ENCODE peak calls at places on chromosomes 5 and 9, in ten cellular contexts. One of them, this sample, is unnamed.

GRCh38 chr5:15376803-15377202 is 123.2 kb upstream of the FBXL7 start:
- DNase-seq in GOT3: no peak
- DNase-seq in stimulated activated CD8-positive, alpha-beta memory T cell treated with anti-CD3 and anti-CD28 coated beads, Interleukin-4, amount 100 ng/mL, for 24 hours: no peak
- DNase-seq in ELF-1: no peak
- DNase-seq in Right ventricle myocardium superior: no peak
- DNase-seq in progenitor cell of endocrine pancreas: no peak
- DNase-seq in heart right ventricle: no peak
- DNase-seq in upper lobe of right lung: no peak
- DNase-seq in aorta: no peak
- DNase-seq in CD8-positive, alpha-beta memory T cell: no peak
- DNase-seq in this sample: no peak

GRCh38 chr9:112162644-112163413 is 12.3 kb downstream of the SUSD1 start:
- DNase-seq in GOT3: no peak
- DNase-seq in stimulated activated CD8-positive, alpha-beta memory T cell treated with anti-CD3 and anti-CD28 coated beads, Interleukin-4, amount 100 ng/mL, for 24 hours: no peak
- DNase-seq in ELF-1: no peak
- DNase-seq in Right ventricle myocardium superior: no peak
- DNase-seq in progenitor cell of endocrine pancreas: no peak
- DNase-seq in heart right ventricle: no peak
- DNase-seq in upper lobe of right lung: no peak
- DNase-seq in aorta: no peak
- DNase-seq in CD8-positive, alpha-beta memory T cell: no peak
- DNase-seq in this sample: no peak

GRCh38 chr9:2014696-2015580 is at the start of gene SMARCA2:
- DNase-seq in GOT3: peak
- DNase-seq in stimulated activated CD8-positive, alpha-beta memory T cell treated with anti-CD3 and anti-CD28 coated beads, Interleukin-4, amount 100 ng/mL, for 24 hours: peak
- DNase-seq in ELF-1: peak
- DNase-seq in Right ventricle myocardium superior: peak
- DNase-seq in progenitor cell of endocrine pancreas: peak
- DNase-seq in heart right ventricle: peak
- DNase-seq in upper lobe of right lung: peak
- DNase-seq in aorta: peak
- DNase-seq in CD8-positive, alpha-beta memory T cell: peak
- DNase-seq in this sample: peak

GRCh38 chr5:167961731-167962130 is 329.7 kb upstream of the WWC1 start:
- DNase-seq in GOT3: no peak
- DNase-seq in stimulated activated CD8-positive, alpha-beta memory T cell treated with anti-CD3 and anti-CD28 coated beads, Interleukin-4, amount 100 ng/mL, for 24 hours: no peak
- DNase-seq in ELF-1: no peak
- DNase-seq in Right ventricle myocardium superior: no peak
- DNase-seq in progenitor cell of endocrine pancreas: no peak
- DNase-seq in heart right ventricle: no peak
- DNase-seq in upper lobe of right lung: no peak
- DNase-seq in aorta: no peak
- DNase-seq in CD8-positive, alpha-beta memory T cell: no peak
- DNase-seq in this sample: no peak

GRCh38 chr5:23089316-23089715 is 236.2 kb upstream of the CDH12 start:
- DNase-seq in GOT3: no peak
- DNase-seq in stimulated activated CD8-positive, alpha-beta memory T cell treated with anti-CD3 and anti-CD28 coated beads, Interleukin-4, amount 100 ng/mL, for 24 hours: no peak
- DNase-seq in ELF-1: no peak
- DNase-seq in Right ventricle myocardium superior: no peak
- DNase-seq in progenitor cell of endocrine pancreas: no peak
- DNase-seq in heart right ventricle: no peak
- DNase-seq in upper lobe of right lung: no peak
- DNase-seq in aorta: no peak
- DNase-seq in CD8-positive, alpha-beta memory T cell: no peak
- DNase-seq in this sample: no peak

GRCh38 chr5:103532116-103532734 is 30.4 kb downstream of the NUDT12 start:
- DNase-seq in GOT3: no peak
- DNase-seq in stimulated activated CD8-positive, alpha-beta memory T cell treated with anti-CD3 and anti-CD28 coated beads, Interleukin-4, amount 100 ng/mL, for 24 hours: no peak
- DNase-seq in ELF-1: no peak
- DNase-seq in Right ventricle myocardium superior: no peak
- DNase-seq in progenitor cell of endocrine pancreas: no peak
- DNase-seq in heart right ventricle: no peak
- DNase-seq in upper lobe of right lung: no peak
- DNase-seq in aorta: no peak
- DNase-seq in CD8-positive, alpha-beta memory T cell: no peak
- DNase-seq in this sample: no peak

GRCh38 chr5:39415186-39415585 is 9.6 kb downstream of the DAB2 start:
- DNase-seq in GOT3: no peak
- DNase-seq in stimulated activated CD8-positive, alpha-beta memory T cell treated with anti-CD3 and anti-CD28 coated beads, Interleukin-4, amount 100 ng/mL, for 24 hours: no peak
- DNase-seq in ELF-1: no peak
- DNase-seq in Right ventricle myocardium superior: no peak
- DNase-seq in progenitor cell of endocrine pancreas: no peak
- DNase-seq in heart right ventricle: no peak
- DNase-seq in upper lobe of right lung: no peak
- DNase-seq in aorta: no peak
- DNase-seq in CD8-positive, alpha-beta memory T cell: no peak
- DNase-seq in this sample: no peak

GRCh38 chr5:56410696-56411095 is 177.6 kb upstream of the ANKRD55 start:
- DNase-seq in GOT3: no peak
- DNase-seq in stimulated activated CD8-positive, alpha-beta memory T cell treated with anti-CD3 and anti-CD28 coated beads, Interleukin-4, amount 100 ng/mL, for 24 hours: no peak
- DNase-seq in ELF-1: no peak
- DNase-seq in Right ventricle myocardium superior: no peak
- DNase-seq in progenitor cell of endocrine pancreas: no peak
- DNase-seq in heart right ventricle: no peak
- DNase-seq in upper lobe of right lung: no peak
- DNase-seq in aorta: no peak
- DNase-seq in CD8-positive, alpha-beta memory T cell: no peak
- DNase-seq in this sample: no peak

GRCh38 chr5:179509239-179509638 is 41.1 kb upstream of the RUFY1 start:
- DNase-seq in GOT3: no peak
- DNase-seq in stimulated activated CD8-positive, alpha-beta memory T cell treated with anti-CD3 and anti-CD28 coated beads, Interleukin-4, amount 100 ng/mL, for 24 hours: no peak
- DNase-seq in ELF-1: no peak
- DNase-seq in Right ventricle myocardium superior: no peak
- DNase-seq in progenitor cell of endocrine pancreas: no peak
- DNase-seq in heart right ventricle: no peak
- DNase-seq in upper lobe of right lung: no peak
- DNase-seq in aorta: no peak
- DNase-seq in CD8-positive, alpha-beta memory T cell: no peak
- DNase-seq in this sample: no peak

GRCh38 chr5:56737002-56737621 is 78.2 kb upstream of the MAP3K1 start:
- DNase-seq in GOT3: peak
- DNase-seq in stimulated activated CD8-positive, alpha-beta memory T cell treated with anti-CD3 and anti-CD28 coated beads, Interleukin-4, amount 100 ng/mL, for 24 hours: no peak
- DNase-seq in ELF-1: no peak
- DNase-seq in Right ventricle myocardium superior: no peak
- DNase-seq in progenitor cell of endocrine pancreas: no peak
- DNase-seq in heart right ventricle: no peak
- DNase-seq in upper lobe of right lung: no peak
- DNase-seq in aorta: no peak
- DNase-seq in CD8-positive, alpha-beta memory T cell: no peak
- DNase-seq in this sample: no peak

GRCh38 chr5:63963080-63963735 is 963 bp upstream of the HTR1A start:
- DNase-seq in GOT3: no peak
- DNase-seq in stimulated activated CD8-positive, alpha-beta memory T cell treated with anti-CD3 and anti-CD28 coated beads, Interleukin-4, amount 100 ng/mL, for 24 hours: no peak
- DNase-seq in ELF-1: peak
- DNase-seq in Right ventricle myocardium superior: no peak
- DNase-seq in progenitor cell of endocrine pancreas: peak
- DNase-seq in heart right ventricle: no peak
- DNase-seq in upper lobe of right lung: no peak
- DNase-seq in aorta: no peak
- DNase-seq in CD8-positive, alpha-beta memory T cell: no peak
- DNase-seq in this sample: no peak

GRCh38 chr5:179115307-179115706 is 55.1 kb downstream of the ZNF354C start:
- DNase-seq in GOT3: no peak
- DNase-seq in stimulated activated CD8-positive, alpha-beta memory T cell treated with anti-CD3 and anti-CD28 coated beads, Interleukin-4, amount 100 ng/mL, for 24 hours: no peak
- DNase-seq in ELF-1: no peak
- DNase-seq in Right ventricle myocardium superior: no peak
- DNase-seq in progenitor cell of endocrine pancreas: no peak
- DNase-seq in heart right ventricle: no peak
- DNase-seq in upper lobe of right lung: no peak
- DNase-seq in aorta: peak
- DNase-seq in CD8-positive, alpha-beta memory T cell: no peak
- DNase-seq in this sample: no peak

GRCh38 chr5:168238422-168238821 is 53.0 kb upstream of the WWC1 start:
- DNase-seq in GOT3: no peak
- DNase-seq in stimulated activated CD8-positive, alpha-beta memory T cell treated with anti-CD3 and anti-CD28 coated beads, Interleukin-4, amount 100 ng/mL, for 24 hours: no peak
- DNase-seq in ELF-1: peak
- DNase-seq in Right ventricle myocardium superior: no peak
- DNase-seq in progenitor cell of endocrine pancreas: no peak
- DNase-seq in heart right ventricle: no peak
- DNase-seq in upper lobe of right lung: no peak
- DNase-seq in aorta: no peak
- DNase-seq in CD8-positive, alpha-beta memory T cell: no peak
- DNase-seq in this sample: no peak

GRCh38 chr5:179908528-179908927 is 831 bp upstream of the TBC1D9B start:
- DNase-seq in GOT3: no peak
- DNase-seq in stimulated activated CD8-positive, alpha-beta memory T cell treated with anti-CD3 and anti-CD28 coated beads, Interleukin-4, amount 100 ng/mL, for 24 hours: no peak
- DNase-seq in ELF-1: peak
- DNase-seq in Right ventricle myocardium superior: no peak
- DNase-seq in progenitor cell of endocrine pancreas: peak
- DNase-seq in heart right ventricle: no peak
- DNase-seq in upper lobe of right lung: no peak
- DNase-seq in aorta: no peak
- DNase-seq in CD8-positive, alpha-beta memory T cell: no peak
- DNase-seq in this sample: no peak

GRCh38 chr9:119487118-119487827 is 118.0 kb upstream of the BRINP1 start:
- DNase-seq in GOT3: no peak
- DNase-seq in stimulated activated CD8-positive, alpha-beta memory T cell treated with anti-CD3 and anti-CD28 coated beads, Interleukin-4, amount 100 ng/mL, for 24 hours: no peak
- DNase-seq in ELF-1: peak
- DNase-seq in Right ventricle myocardium superior: no peak
- DNase-seq in progenitor cell of endocrine pancreas: no peak
- DNase-seq in heart right ventricle: no peak
- DNase-seq in upper lobe of right lung: no peak
- DNase-seq in aorta: no peak
- DNase-seq in CD8-positive, alpha-beta memory T cell: no peak
- DNase-seq in this sample: no peak

GRCh38 chr9:4937436-4937835 is 47.6 kb upstream of the JAK2 start:
- DNase-seq in GOT3: no peak
- DNase-seq in stimulated activated CD8-positive, alpha-beta memory T cell treated with anti-CD3 and anti-CD28 coated beads, Interleukin-4, amount 100 ng/mL, for 24 hours: no peak
- DNase-seq in ELF-1: no peak
- DNase-seq in Right ventricle myocardium superior: no peak
- DNase-seq in progenitor cell of endocrine pancreas: no peak
- DNase-seq in heart right ventricle: no peak
- DNase-seq in upper lobe of right lung: no peak
- DNase-seq in aorta: no peak
- DNase-seq in CD8-positive, alpha-beta memory T cell: no peak
- DNase-seq in this sample: no peak

GRCh38 chr5:543351-543750 is 19.1 kb upstream of the SLC9A3 start:
- DNase-seq in GOT3: no peak
- DNase-seq in stimulated activated CD8-positive, alpha-beta memory T cell treated with anti-CD3 and anti-CD28 coated beads, Interleukin-4, amount 100 ng/mL, for 24 hours: no peak
- DNase-seq in ELF-1: no peak
- DNase-seq in Right ventricle myocardium superior: no peak
- DNase-seq in progenitor cell of endocrine pancreas: no peak
- DNase-seq in heart right ventricle: peak
- DNase-seq in upper lobe of right lung: no peak
- DNase-seq in aorta: peak
- DNase-seq in CD8-positive, alpha-beta memory T cell: no peak
- DNase-seq in this sample: no peak

GRCh38 chr5:148374693-148375360 is 8.9 kb upstream of the FBXO38 start:
- DNase-seq in GOT3: no peak
- DNase-seq in stimulated activated CD8-positive, alpha-beta memory T cell treated with anti-CD3 and anti-CD28 coated beads, Interleukin-4, amount 100 ng/mL, for 24 hours: no peak
- DNase-seq in ELF-1: peak
- DNase-seq in Right ventricle myocardium superior: no peak
- DNase-seq in progenitor cell of endocrine pancreas: no peak
- DNase-seq in heart right ventricle: no peak
- DNase-seq in upper lobe of right lung: peak
- DNase-seq in aorta: no peak
- DNase-seq in CD8-positive, alpha-beta memory T cell: no peak
- DNase-seq in this sample: no peak

GRCh38 chr9:90898229-90898628 is 96.6 kb downstream of the SYK start:
- DNase-seq in GOT3: no peak
- DNase-seq in stimulated activated CD8-positive, alpha-beta memory T cell treated with anti-CD3 and anti-CD28 coated beads, Interleukin-4, amount 100 ng/mL, for 24 hours: no peak
- DNase-seq in ELF-1: no peak
- DNase-seq in Right ventricle myocardium superior: no peak
- DNase-seq in progenitor cell of endocrine pancreas: no peak
- DNase-seq in heart right ventricle: no peak
- DNase-seq in upper lobe of right lung: no peak
- DNase-seq in aorta: no peak
- DNase-seq in CD8-positive, alpha-beta memory T cell: no peak
- DNase-seq in this sample: no peak

GRCh38 chr9:34502471-34503335 is 20.1 kb downstream of the ENHO start:
- DNase-seq in GOT3: no peak
- DNase-seq in stimulated activated CD8-positive, alpha-beta memory T cell treated with anti-CD3 and anti-CD28 coated beads, Interleukin-4, amount 100 ng/mL, for 24 hours: no peak
- DNase-seq in ELF-1: no peak
- DNase-seq in Right ventricle myocardium superior: no peak
- DNase-seq in progenitor cell of endocrine pancreas: no peak
- DNase-seq in heart right ventricle: no peak
- DNase-seq in upper lobe of right lung: no peak
- DNase-seq in aorta: no peak
- DNase-seq in CD8-positive, alpha-beta memory T cell: no peak
- DNase-seq in this sample: no peak

GRCh38 chr9:136531904-136532798 is 13.7 kb downstream of the NOTCH1 start:
- DNase-seq in GOT3: no peak
- DNase-seq in stimulated activated CD8-positive, alpha-beta memory T cell treated with anti-CD3 and anti-CD28 coated beads, Interleukin-4, amount 100 ng/mL, for 24 hours: peak
- DNase-seq in ELF-1: no peak
- DNase-seq in Right ventricle myocardium superior: no peak
- DNase-seq in progenitor cell of endocrine pancreas: no peak
- DNase-seq in heart right ventricle: no peak
- DNase-seq in upper lobe of right lung: no peak
- DNase-seq in aorta: no peak
- DNase-seq in CD8-positive, alpha-beta memory T cell: no peak
- DNase-seq in this sample: no peak

GRCh38 chr5:15452780-15453179 is 47.2 kb upstream of the FBXL7 start:
- DNase-seq in GOT3: no peak
- DNase-seq in stimulated activated CD8-positive, alpha-beta memory T cell treated with anti-CD3 and anti-CD28 coated beads, Interleukin-4, amount 100 ng/mL, for 24 hours: no peak
- DNase-seq in ELF-1: no peak
- DNase-seq in Right ventricle myocardium superior: no peak
- DNase-seq in progenitor cell of endocrine pancreas: no peak
- DNase-seq in heart right ventricle: no peak
- DNase-seq in upper lobe of right lung: no peak
- DNase-seq in aorta: no peak
- DNase-seq in CD8-positive, alpha-beta memory T cell: no peak
- DNase-seq in this sample: no peak

GRCh38 chr9:111036068-111036789 is 2.0 kb downstream of the LPAR1 start:
- DNase-seq in GOT3: no peak
- DNase-seq in stimulated activated CD8-positive, alpha-beta memory T cell treated with anti-CD3 and anti-CD28 coated beads, Interleukin-4, amount 100 ng/mL, for 24 hours: no peak
- DNase-seq in ELF-1: peak
- DNase-seq in Right ventricle myocardium superior: peak
- DNase-seq in progenitor cell of endocrine pancreas: peak
- DNase-seq in heart right ventricle: peak
- DNase-seq in upper lobe of right lung: peak
- DNase-seq in aorta: peak
- DNase-seq in CD8-positive, alpha-beta memory T cell: no peak
- DNase-seq in this sample: peak

GRCh38 chr5:80978772-80979317 is 18.7 kb downstream of the RASGRF2 start:
- DNase-seq in GOT3: no peak
- DNase-seq in stimulated activated CD8-positive, alpha-beta memory T cell treated with anti-CD3 and anti-CD28 coated beads, Interleukin-4, amount 100 ng/mL, for 24 hours: no peak
- DNase-seq in ELF-1: no peak
- DNase-seq in Right ventricle myocardium superior: no peak
- DNase-seq in progenitor cell of endocrine pancreas: no peak
- DNase-seq in heart right ventricle: no peak
- DNase-seq in upper lobe of right lung: no peak
- DNase-seq in aorta: no peak
- DNase-seq in CD8-positive, alpha-beta memory T cell: no peak
- DNase-seq in this sample: no peak

GRCh38 chr5:159091051-159091450 is 8.7 kb downstream of the EBF1 start:
- DNase-seq in GOT3: no peak
- DNase-seq in stimulated activated CD8-positive, alpha-beta memory T cell treated with anti-CD3 and anti-CD28 coated beads, Interleukin-4, amount 100 ng/mL, for 24 hours: no peak
- DNase-seq in ELF-1: no peak
- DNase-seq in Right ventricle myocardium superior: no peak
- DNase-seq in progenitor cell of endocrine pancreas: no peak
- DNase-seq in heart right ventricle: no peak
- DNase-seq in upper lobe of right lung: no peak
- DNase-seq in aorta: no peak
- DNase-seq in CD8-positive, alpha-beta memory T cell: no peak
- DNase-seq in this sample: no peak

GRCh38 chr9:134419684-134420076 is 93.4 kb downstream of the RXRA start:
- DNase-seq in GOT3: no peak
- DNase-seq in stimulated activated CD8-positive, alpha-beta memory T cell treated with anti-CD3 and anti-CD28 coated beads, Interleukin-4, amount 100 ng/mL, for 24 hours: no peak
- DNase-seq in ELF-1: peak
- DNase-seq in Right ventricle myocardium superior: no peak
- DNase-seq in progenitor cell of endocrine pancreas: no peak
- DNase-seq in heart right ventricle: no peak
- DNase-seq in upper lobe of right lung: no peak
- DNase-seq in aorta: no peak
- DNase-seq in CD8-positive, alpha-beta memory T cell: no peak
- DNase-seq in this sample: no peak

GRCh38 chr9:76020654-76021053 is 130.2 kb downstream of the PCSK5 start:
- DNase-seq in GOT3: no peak
- DNase-seq in stimulated activated CD8-positive, alpha-beta memory T cell treated with anti-CD3 and anti-CD28 coated beads, Interleukin-4, amount 100 ng/mL, for 24 hours: no peak
- DNase-seq in ELF-1: no peak
- DNase-seq in Right ventricle myocardium superior: no peak
- DNase-seq in progenitor cell of endocrine pancreas: no peak
- DNase-seq in heart right ventricle: no peak
- DNase-seq in upper lobe of right lung: no peak
- DNase-seq in aorta: no peak
- DNase-seq in CD8-positive, alpha-beta memory T cell: no peak
- DNase-seq in this sample: no peak

GRCh38 chr9:128911529-128912035 is 9.2 kb upstream of the PHYHD1 start:
- DNase-seq in GOT3: no peak
- DNase-seq in stimulated activated CD8-positive, alpha-beta memory T cell treated with anti-CD3 and anti-CD28 coated beads, Interleukin-4, amount 100 ng/mL, for 24 hours: no peak
- DNase-seq in ELF-1: peak
- DNase-seq in Right ventricle myocardium superior: peak
- DNase-seq in progenitor cell of endocrine pancreas: no peak
- DNase-seq in heart right ventricle: peak
- DNase-seq in upper lobe of right lung: peak
- DNase-seq in aorta: peak
- DNase-seq in CD8-positive, alpha-beta memory T cell: no peak
- DNase-seq in this sample: no peak